ENCODE peak calls at places on chromosomes 13 and 19, in seven cellular contexts. B, V, P, C, T, Q and G are unnamed samples.

GRCh38 chr19:3038214-3038613 is 9.1 kb upstream of the TLE2 start:
- DNase-seq in B (no peak), V (no peak), P (no peak), C (no peak), T (no peak), Q (no peak), G (no peak)

GRCh38 chr13:50989476-50989875 is 79.9 kb downstream of the RNASEH2B start:
- DNase-seq in B (no peak), V (no peak), P (no peak), C (peak), T (no peak), Q (peak), G (peak)

GRCh38 chr13:70849267-70849666 is 741.0 kb upstream of the KLHL1 start:
- DNase-seq in B (no peak), V (no peak), P (no peak), C (no peak), T (no peak), Q (no peak), G (no peak)

GRCh38 chr19:42515241-42515832 is 12.9 kb downstream of the CEACAM1 start:
- DNase-seq in B (no peak), V (no peak), P (no peak), C (no peak), T (no peak), Q (no peak), G (no peak)

GRCh38 chr19:42281175-42282035 is 12.4 kb downstream of the CIC start:
- DNase-seq in B (peak), V (peak), P (peak), C (peak), T (peak), Q (peak), G (peak)

GRCh38 chr13:93561553-93561952 is 334.9 kb downstream of the GPC6 start:
- DNase-seq in B (no peak), V (no peak), P (no peak), C (no peak), T (no peak), Q (peak), G (no peak)

GRCh38 chr19:3494559-3494958 is 5.9 kb downstream of the DOHH start:
- DNase-seq in B (no peak), V (no peak), P (no peak), C (no peak), T (no peak), Q (no peak), G (no peak)

GRCh38 chr19:35292986-35293732 is 1.2 kb downstream of the MAG start:
- DNase-seq in B (no peak), V (no peak), P (no peak), C (no peak), T (no peak), Q (peak), G (no peak)

GRCh38 chr19:39590265-39590664 is 12.1 kb upstream of the LGALS13 start:
- DNase-seq in B (no peak), V (no peak), P (no peak), C (peak), T (no peak), Q (peak), G (no peak)

GRCh38 chr13:30874561-30874960 is 31.5 kb upstream of the MEDAG start:
- DNase-seq in B (no peak), V (no peak), P (no peak), C (no peak), T (no peak), Q (no peak), G (no peak)

GRCh38 chr19:45653634-45654033 is 14.4 kb upstream of the GIPR start:
- DNase-seq in B (no peak), V (no peak), P (no peak), C (no peak), T (no peak), Q (peak), G (no peak)

GRCh38 chr19:28882818-28883217 is 330.1 kb downstream of the UQCRFS1 start:
- DNase-seq in B (no peak), V (no peak), P (no peak), C (no peak), T (no peak), Q (peak), G (no peak)

GRCh38 chr19:16075430-16076153 is 703 bp upstream of the TPM4 start:
- DNase-seq in B (peak), V (peak), P (no peak), C (no peak), T (no peak), Q (peak), G (no peak)

GRCh38 chr19:58021541-58022282 is 12.1 kb upstream of the ZSCAN1 start:
- DNase-seq in B (peak), V (peak), P (peak), C (peak), T (peak), Q (peak), G (peak)

GRCh38 chr19:35846038-35846668 is 6.2 kb downstream of the NPHS1 start:
- DNase-seq in B (no peak), V (no peak), P (no peak), C (no peak), T (no peak), Q (peak), G (no peak)

GRCh38 chr19:33302175-33302973 is at the start of gene CEBPA:
- DNase-seq in B (peak), V (peak), P (peak), C (peak), T (peak), Q (peak), G (peak)

GRCh38 chr13:109123971-109124370 is 494.6 kb downstream of the MYO16 start:
- DNase-seq in B (no peak), V (no peak), P (no peak), C (peak), T (no peak), Q (peak), G (no peak)

GRCh38 chr13:32956595-32956933 is 59.7 kb upstream of the KL start:
- DNase-seq in B (no peak), V (no peak), P (no peak), C (no peak), T (no peak), Q (no peak), G (no peak)

GRCh38 chr13:95300625-95301134 is 571 bp downstream of the ABCC4 start:
- DNase-seq in B (peak), V (no peak), P (peak), C (peak), T (peak), Q (peak), G (peak)
- TF ChIP-seq CTCF in B (no peak), V (no peak), P (peak), C (peak), T (no peak), Q (no peak), G (peak)

GRCh38 chr13:24540236-24541126 is 27.9 kb upstream of the PARP4 start:
- DNase-seq in B (peak), V (no peak), P (no peak), C (peak), T (peak), Q (peak), G (no peak)

GRCh38 chr13:24539500-24540165 is 27.1 kb upstream of the PARP4 start:
- DNase-seq in B (no peak), V (no peak), P (no peak), C (no peak), T (no peak), Q (no peak), G (no peak)

GRCh38 chr13:24541127-24541475 is 28.5 kb upstream of the PARP4 start:
- DNase-seq in B (no peak), V (no peak), P (peak), C (no peak), T (no peak), Q (no peak), G (no peak)
- TF ChIP-seq CTCF in B (no peak), V (no peak), P (no peak), C (no peak), T (no peak), Q (no peak), G (no peak)

DNA sequence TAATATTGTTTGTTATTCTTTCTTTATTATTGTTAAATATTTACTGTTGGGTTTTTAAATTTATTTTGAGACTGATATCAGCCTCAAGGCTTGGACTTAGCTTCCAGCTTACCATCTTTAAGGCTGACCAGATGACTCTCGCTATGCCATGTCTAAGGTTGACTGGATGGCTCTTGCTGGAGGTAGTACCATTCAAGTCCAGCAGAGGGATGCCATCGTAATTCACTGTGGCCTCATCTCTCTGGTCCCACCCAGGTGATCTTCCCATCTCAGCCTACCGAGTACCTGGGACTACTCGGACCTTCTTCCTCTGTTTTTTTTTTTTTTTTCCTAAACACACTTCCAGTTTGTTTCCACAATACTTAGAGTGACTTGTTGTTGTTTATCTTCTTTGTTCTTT is 41.7 kb upstream of the ZNF91 start:
- DNase-seq in B (no peak), V (no peak), P (no peak), C (no peak), T (no peak), Q (peak), G (no peak)
- TF ChIP-seq CTCF in B (no peak), V (no peak), P (peak), C (no peak), T (no peak), Q (peak), G (no peak)

GRCh38 chr19:43713208-43713607 is 2.7 kb upstream of the IRGC start:
- DNase-seq in B (no peak), V (no peak), P (no peak), C (no peak), T (no peak), Q (no peak), G (no peak)

GRCh38 chr19:43707158-43707712 is 8.6 kb upstream of the IRGC start:
- DNase-seq in B (no peak), V (no peak), P (no peak), C (no peak), T (no peak), Q (no peak), G (no peak)

GRCh38 chr19:43705729-43706128 is 10.1 kb upstream of the IRGC start:
- DNase-seq in B (no peak), V (no peak), P (no peak), C (no peak), T (no peak), Q (no peak), G (no peak)

GRCh38 chr19:43711751-43712355 is 4.0 kb upstream of the IRGC start:
- DNase-seq in B (no peak), V (no peak), P (no peak), C (no peak), T (no peak), Q (no peak), G (no peak)

DNA sequence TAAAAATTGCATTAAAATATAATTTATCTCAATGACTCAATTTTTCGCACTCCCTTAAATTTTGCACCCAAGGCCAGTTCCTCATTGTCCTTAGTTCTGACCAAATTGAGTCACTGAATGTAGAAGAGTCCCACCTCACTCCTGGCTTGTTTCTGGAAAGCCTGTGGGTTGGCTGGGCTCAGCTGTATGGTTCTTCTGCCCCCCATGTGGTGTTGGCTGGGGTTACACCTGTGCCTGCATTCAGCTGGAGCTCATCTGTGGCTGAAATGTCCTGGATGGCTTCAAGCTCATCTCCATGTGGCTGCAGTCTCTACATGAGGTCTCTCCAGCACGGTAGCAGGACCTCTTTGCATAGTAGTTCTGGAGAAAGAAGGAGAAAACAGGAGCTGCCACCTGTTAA is 7.2 kb upstream of the IRGC start:
- DNase-seq in B (no peak), V (no peak), P (no peak), C (no peak), T (no peak), Q (no peak), G (no peak)
- TF ChIP-seq CTCF in B (no peak), V (no peak), P (no peak), C (no peak), T (no peak), Q (peak), G (no peak)

GRCh38 chr19:31613683-31614219 is 264.5 kb upstream of the TSHZ3 start:
- DNase-seq in B (no peak), V (no peak), P (no peak), C (no peak), T (no peak), Q (no peak), G (no peak)
- TF ChIP-seq CTCF in B (no peak), V (no peak), P (no peak), C (no peak), T (no peak), Q (peak), G (no peak)